ENCODE peak calls at places on chromosome 16, in six cellular contexts. Y is HL-60, U is H1, T is HepG2, P is K562, C is GM12878. W is an unnamed sample.

GRCh38 chr16:20774703-20775362 is 11.0 kb downstream of the ACSM3 start:
- DNase-seq in Y (peak; percentile 39), U (peak; percentile 90), T (peak; percentile 67), P (peak; percentile 58), C (peak; percentile 9), W (peak; percentile 44)

GRCh38 chr16:73418746-73419145 is 370.8 kb upstream of the ZFHX3 start:
- DNase-seq in Y (no peak), U (no peak), T (no peak), P (no peak), C (no peak), W (no peak)

GRCh38 chr16:66481081-66481942 is 54.2 kb downstream of the BEAN1 start:
- DNase-seq in Y (no peak), U (no peak), T (no peak), P (no peak), C (no peak), W (no peak)

GRCh38 chr16:70588565-70588964 is 57.8 kb upstream of the IL34 start:
- DNase-seq in Y (no peak), U (no peak), T (no peak), P (no peak), C (no peak), W (no peak)

GRCh38 chr16:47631131-47631530 is 170.0 kb downstream of the PHKB start:
- DNase-seq in Y (no peak), U (no peak), T (no peak), P (no peak), C (no peak), W (no peak)

GRCh38 chr16:81842564-81843242 is 63.6 kb downstream of the PLCG2 start:
- DNase-seq in Y (no peak), U (no peak), T (no peak), P (no peak), C (no peak), W (no peak)

GRCh38 chr16:61024180-61024900 is 1011.9 kb downstream of the CDH8 start:
- DNase-seq in Y (no peak), U (no peak), T (no peak), P (no peak), C (no peak), W (no peak)

GRCh38 chr16:57544129-57544653 is 1.7 kb downstream of the ADGRG5 start:
- DNase-seq in Y (peak; percentile 91), U (peak; percentile 31), T (no peak), P (no peak), C (peak; percentile 95), W (no peak)

GRCh38 chr16:82329504-82330192 is 159.6 kb upstream of the MPHOSPH6 start:
- DNase-seq in Y (no peak), U (no peak), T (peak; percentile 89), P (no peak), C (no peak), W (no peak)

GRCh38 chr16:89084411-89084810 is 9.2 kb upstream of the ACSF3 start:
- DNase-seq in Y (no peak), U (no peak), T (no peak), P (no peak), C (no peak), W (no peak)

GRCh38 chr16:7653746-7654145 is 321.1 kb downstream of the RBFOX1 start:
- DNase-seq in Y (no peak), U (no peak), T (no peak), P (no peak), C (no peak), W (no peak)

GRCh38 chr16:35431829-35432663 is 1972.6 kb downstream of the TP53TG3F start:
- DNase-seq in Y (no peak), U (peak; percentile 57), T (no peak), P (peak; percentile 55), C (no peak), W (peak; percentile 71)

GRCh38 chr16:25126820-25127232 is 15.3 kb downstream of the LCMT1 start:
- DNase-seq in Y (no peak), U (no peak), T (peak; percentile 35), P (peak; percentile 21), C (no peak), W (no peak)

DNA sequence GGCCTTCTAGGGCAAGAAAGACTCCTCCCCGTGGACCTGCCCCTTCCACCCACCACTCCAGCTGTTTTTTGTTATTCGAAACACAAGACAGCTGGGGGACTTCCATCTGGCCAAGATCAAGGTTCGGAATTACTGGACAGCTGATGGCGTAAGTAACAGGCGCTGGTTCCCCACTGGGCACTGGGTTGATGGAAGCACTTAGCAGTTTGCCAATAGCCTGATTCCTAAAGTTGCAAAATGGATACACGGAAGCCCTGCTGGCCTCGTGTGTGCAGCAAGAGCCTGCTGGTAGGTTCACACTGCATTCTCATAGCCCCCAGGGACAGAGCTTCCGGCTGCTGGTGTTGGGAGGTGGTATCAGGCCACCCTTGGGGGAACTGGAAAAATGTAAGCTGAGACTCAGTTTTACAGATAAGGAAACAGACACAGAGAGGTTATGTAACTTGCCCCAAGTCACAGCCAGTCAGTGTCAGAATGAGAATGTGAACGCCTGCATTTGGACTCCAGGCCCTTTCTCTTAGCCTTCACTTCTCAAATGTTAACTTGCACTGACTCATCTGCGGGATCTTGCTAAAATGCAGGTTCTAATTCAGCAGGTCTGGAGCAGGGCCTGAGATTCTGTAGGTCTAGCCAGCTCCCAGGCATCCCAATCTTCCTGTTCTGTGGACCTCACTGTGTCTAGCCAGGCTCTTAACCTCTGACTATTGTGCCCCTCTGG is 171.8 kb downstream of the KATNIP start:
- DNase-seq in Y (no peak), U (no peak), T (peak; percentile 33), P (no peak), C (no peak), W (peak; percentile 63)
- TF ChIP-seq GABPA in Y (no peak), U (no peak), T (no peak), P (no peak), C (no peak), W (no peak)

GRCh38 chr16:21989141-21989540 is 11.8 kb downstream of the PDZD9 start:
- DNase-seq in Y (no peak), U (no peak), T (no peak), P (no peak), C (no peak), W (no peak)
- TF ChIP-seq GABPA in Y (no peak), U (no peak), T (no peak), P (no peak), C (no peak), W (no peak)

GRCh38 chr16:2535644-2536021 is 2.2 kb upstream of the PDPK1 start:
- DNase-seq in Y (no peak), U (no peak), T (no peak), P (no peak), C (no peak), W (no peak)
- TF ChIP-seq GABPA in Y (no peak), U (no peak), T (no peak), P (no peak), C (no peak), W (no peak)

DNA sequence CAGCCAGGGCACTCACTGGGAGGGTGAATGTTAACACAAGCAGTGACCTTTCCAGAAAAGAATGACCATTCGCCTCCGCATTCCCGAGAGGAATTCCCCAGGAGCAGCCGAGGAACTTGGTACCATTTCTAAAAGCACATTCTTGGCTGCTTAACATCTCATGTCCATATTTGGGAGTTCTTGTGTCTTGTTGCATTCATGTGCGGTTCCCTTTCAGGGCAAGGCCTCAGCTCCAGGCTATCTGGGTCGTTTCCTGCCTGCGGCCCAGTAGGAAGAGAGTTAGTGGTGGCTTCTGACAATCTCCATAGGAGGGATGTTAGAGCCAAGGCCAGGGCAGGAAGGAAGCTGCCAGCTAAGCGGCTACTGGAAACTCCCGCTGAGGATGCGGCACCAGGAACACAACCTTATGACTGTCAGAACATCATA is 27.9 kb upstream of the MEAK7 start:
- DNase-seq in Y (no peak), U (no peak), T (peak; percentile 56), P (no peak), C (no peak), W (no peak)
- TF ChIP-seq GABPA in Y (no peak), U (no peak), T (no peak), P (no peak), C (no peak), W (no peak)

GRCh38 chr16:84913315-84913714 is 93.5 kb downstream of the CRISPLD2 start:
- DNase-seq in Y (no peak), U (no peak), T (no peak), P (peak; percentile 69), C (no peak), W (peak; percentile 73)
- TF ChIP-seq GABPA in Y (no peak), U (no peak), T (no peak), P (no peak), C (no peak), W (no peak)

GRCh38 chr16:9670058-9670457 is 512.2 kb downstream of the GRIN2A start:
- DNase-seq in Y (no peak), U (no peak), T (no peak), P (no peak), C (no peak), W (no peak)

GRCh38 chr16:9665851-9666271 is 516.4 kb downstream of the GRIN2A start:
- DNase-seq in Y (no peak), U (no peak), T (no peak), P (no peak), C (no peak), W (no peak)

GRCh38 chr16:9661336-9661735 is 520.9 kb downstream of the GRIN2A start:
- DNase-seq in Y (no peak), U (no peak), T (no peak), P (no peak), C (no peak), W (peak; percentile 3)

GRCh38 chr16:9666834-9667480 is 515.3 kb downstream of the GRIN2A start:
- DNase-seq in Y (no peak), U (no peak), T (no peak), P (no peak), C (no peak), W (no peak)
- TF ChIP-seq GABPA in Y (no peak), U (no peak), T (no peak), P (no peak), C (no peak), W (no peak)

GRCh38 chr16:51317575-51317974 is 166.5 kb upstream of the SALL1 start:
- DNase-seq in Y (no peak), U (no peak), T (no peak), P (no peak), C (no peak), W (no peak)
- TF ChIP-seq GABPA in Y (no peak), U (no peak), T (no peak), P (no peak), C (no peak), W (no peak)

GRCh38 chr16:62190426-62190825 is 154.2 kb upstream of the CDH8 start:
- DNase-seq in Y (no peak), U (no peak), T (peak; percentile 24), P (no peak), C (no peak), W (peak; percentile 31)
- TF ChIP-seq GABPA in Y (no peak), U (no peak), T (no peak), P (no peak), C (no peak), W (no peak)

DNA sequence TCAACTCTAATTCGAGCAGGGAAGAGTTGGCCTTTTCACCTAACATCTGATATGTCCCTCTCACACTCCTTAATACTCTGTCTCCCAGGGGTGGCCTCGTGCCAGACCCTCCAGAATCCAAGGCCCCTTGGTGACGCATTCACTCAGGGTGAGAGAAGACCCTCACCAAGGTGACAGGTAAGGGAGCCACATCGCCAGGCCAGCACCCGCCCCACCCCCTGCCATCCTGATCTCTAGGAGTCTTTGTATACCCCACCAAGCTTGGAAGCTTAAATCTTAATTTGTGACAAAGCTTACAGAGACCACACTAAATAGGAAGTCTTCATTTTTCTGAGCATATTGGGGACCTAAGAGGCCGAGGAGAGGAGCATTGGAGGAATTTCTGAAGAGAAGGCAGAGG is 286.1 kb downstream of the IRF8 start:
- DNase-seq in Y (no peak), U (no peak), T (no peak), P (no peak), C (no peak), W (no peak)
- TF ChIP-seq GABPA in Y (no peak), U (no peak), T (no peak), P (no peak), C (no peak), W (no peak)